ENCODE peak calls at places on chromosomes 16 and 17, in four cellular contexts. T is thoracic aorta; U is left ventricle myocardium inferior; W is effector memory CD4-positive, alpha-beta T cell. J is an unnamed sample.

GRCh38 chr17:44921122-44921882 is 6.0 kb upstream of the GFAP start:
- DNase-seq in T (no peak), U (peak), W (no peak), J (peak)

GRCh38 chr17:81710514-81711308 is 1.4 kb upstream of the SLC25A10 start:
- DNase-seq in T (no peak), U (no peak), W (no peak), J (no peak)

GRCh38 chr16:59719121-59719520 is 985.0 kb upstream of the GOT2 start:
- DNase-seq in T (no peak), U (no peak), W (no peak), J (no peak)

GRCh38 chr16:75593825-75594820 is 27.9 kb downstream of the GABARAPL2 start:
- DNase-seq in T (no peak), U (no peak), W (no peak), J (peak)

GRCh38 chr17:57957886-57958285 is 2.7 kb upstream of the CUEDC1 start:
- DNase-seq in T (no peak), U (no peak), W (no peak), J (no peak)

GRCh38 chr16:8950580-8951077 is 13.1 kb downstream of the USP7 start:
- DNase-seq in T (no peak), U (no peak), W (no peak), J (peak)

GRCh38 chr16:81604960-81605383 is 160.4 kb downstream of the CMIP start:
- DNase-seq in T (no peak), U (no peak), W (no peak), J (peak)

GRCh38 chr16:4648917-4649316 is 24.3 kb downstream of the MGRN1 start:
- DNase-seq in T (no peak), U (no peak), W (no peak), J (no peak)

GRCh38 chr17:33234930-33235685 is 58.0 kb downstream of the ASIC2 start:
- DNase-seq in T (peak), U (peak), W (no peak), J (peak)

GRCh38 chr16:23729503-23730424 is 16.7 kb upstream of the ERN2 start:
- DNase-seq in T (no peak), U (no peak), W (no peak), J (no peak)

GRCh38 chr17:78798695-78799559 is 16.9 kb upstream of the CYTH1 start:
- DNase-seq in T (no peak), U (no peak), W (no peak), J (peak)

DNA sequence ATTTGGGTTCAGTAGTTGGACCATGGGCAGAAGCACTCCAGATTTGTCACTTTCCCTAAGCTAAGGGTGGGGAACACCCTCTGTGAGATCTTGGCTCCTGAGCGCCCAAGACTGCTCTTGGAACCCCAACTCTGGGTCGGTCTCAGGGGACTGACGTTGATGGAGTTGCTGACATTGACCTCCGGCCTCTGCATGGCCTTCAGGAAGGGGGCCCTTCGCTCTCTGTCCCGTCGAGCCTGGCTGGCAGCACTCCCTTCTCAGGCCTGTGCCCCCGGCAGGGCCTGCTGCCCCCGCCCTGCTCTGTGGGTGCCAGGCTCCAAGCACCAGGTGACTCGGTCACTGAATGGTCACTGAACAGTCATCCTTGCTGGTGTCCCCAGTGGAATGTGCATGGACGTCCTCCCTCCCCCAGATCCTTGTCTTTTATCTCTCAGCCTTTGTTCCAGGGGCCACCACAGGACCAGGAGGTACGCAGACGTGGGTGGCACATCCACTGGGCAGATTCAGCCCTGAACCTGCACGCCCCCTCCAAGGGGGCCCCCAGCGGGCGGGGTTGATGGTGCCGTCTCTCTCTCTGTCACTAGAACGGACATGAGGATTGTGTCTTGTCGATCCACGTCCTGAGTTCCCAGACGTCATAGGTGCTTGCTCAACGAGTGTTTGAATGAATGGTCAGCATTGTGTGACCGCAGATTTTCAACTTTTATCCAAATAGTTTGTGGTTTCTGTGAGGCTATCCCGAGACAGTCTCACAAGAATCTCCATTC is 314.5 kb downstream of the SEC14L1 start:
- DNase-seq in T (no peak), U (no peak), W (no peak), J (peak)
- H3K27ac ChIP-seq in T (no peak), U (peak), W (peak), J (peak)

DNA sequence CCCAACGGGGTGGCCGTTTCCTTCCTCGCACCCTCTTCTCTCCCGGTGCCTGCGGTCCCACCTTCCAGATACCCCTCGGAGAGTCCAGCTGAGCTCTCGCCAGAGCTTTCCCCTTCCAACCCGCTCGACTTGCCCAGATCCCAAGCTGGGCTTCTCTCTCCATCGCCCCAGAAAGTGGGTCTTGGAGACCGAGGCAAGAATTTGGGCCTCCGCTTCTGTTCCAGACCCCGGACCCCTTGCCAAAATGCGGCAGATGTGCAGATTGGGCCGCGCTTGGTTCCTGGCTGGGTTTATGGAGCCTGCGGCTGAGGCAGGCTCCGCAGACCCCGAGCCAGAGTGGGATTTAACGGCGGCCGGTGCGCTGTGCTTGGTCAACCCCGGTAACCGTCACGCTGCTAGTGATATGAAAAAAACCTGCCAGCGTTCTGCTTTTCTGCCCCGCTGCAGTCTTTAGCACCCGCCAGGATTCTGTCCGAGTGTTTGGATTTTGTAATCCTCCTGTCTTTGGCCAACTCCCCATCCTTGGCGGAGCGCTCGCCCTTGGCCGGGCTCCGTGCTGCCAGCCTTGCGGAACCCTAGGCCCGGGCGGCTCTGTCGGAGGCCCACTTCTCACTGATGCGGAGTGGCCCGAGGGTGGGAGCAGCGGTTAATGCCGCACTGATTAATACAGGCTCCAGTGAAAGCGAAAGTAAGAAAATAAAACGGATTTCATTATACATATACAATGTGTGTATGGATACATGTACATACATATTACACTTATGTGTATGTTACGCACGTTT is 754 bp upstream of the SLFN11 start:
- DNase-seq in T (no peak), U (peak), W (peak), J (peak)
- H3K27ac ChIP-seq in T (peak), U (peak), W (peak), J (no peak)

GRCh38 chr17:69227536-69227935 is 1.1 kb downstream of the ABCA10 start:
- DNase-seq in T (no peak), U (no peak), W (no peak), J (no peak)
- H3K27ac ChIP-seq in T (no peak), U (peak), W (no peak), J (no peak)

GRCh38 chr17:72717276-72717675 is 375.2 kb downstream of the SLC39A11 start:
- DNase-seq in T (no peak), U (no peak), W (no peak), J (no peak)
- H3K27ac ChIP-seq in T (no peak), U (no peak), W (no peak), J (no peak)

GRCh38 chr17:39737761-39738567 is at the start of gene GRB7:
- DNase-seq in T (no peak), U (no peak), W (no peak), J (peak)
- H3K27ac ChIP-seq in T (peak), U (no peak), W (no peak), J (no peak)

J was measured in cardiac muscle cell.